ENCODE peak calls at places on chromosomes 11 and 22, in eight cellular contexts. One of them, this sample, is unnamed. For H3K27me3, the result is how much of the 10 kb centered on the place peaks cover.

GRCh38 chr11:9906043-9906791 is 242.3 kb downstream of the SWAP70 start:
- DNase-seq in uterus: no peak
- DNase-seq in heart left ventricle: no peak
- DNase-seq in spleen: no peak
- DNase-seq in IMR-90: peak
- DNase-seq in ovary: no peak
- DNase-seq in tibial nerve: no peak
- DNase-seq in right lobe of liver: no peak
- DNase-seq in this sample: no peak

GRCh38 chr22:21643533-21644357 is 1.6 kb downstream of the SDF2L1 start:
- DNase-seq in uterus: no peak
- DNase-seq in ovary: no peak
- DNase-seq in spleen: no peak
- DNase-seq in right lobe of liver: no peak
- DNase-seq in IMR-90: no peak
- DNase-seq in tibial nerve: no peak
- DNase-seq in heart left ventricle: no peak
- DNase-seq in this sample: no peak

GRCh38 chr11:47716692-47717091 is 1.5 kb upstream of the AGBL2 start:
- DNase-seq in uterus: no peak
- DNase-seq in spleen: no peak
- DNase-seq in heart left ventricle: no peak
- DNase-seq in IMR-90: no peak
- DNase-seq in ovary: no peak
- DNase-seq in right lobe of liver: no peak
- DNase-seq in tibial nerve: no peak
- DNase-seq in this sample: no peak

GRCh38 chr11:126507646-126508045 is 152.2 kb downstream of the ST3GAL4 start:
- DNase-seq in spleen: no peak
- DNase-seq in heart left ventricle: no peak
- DNase-seq in uterus: no peak
- DNase-seq in right lobe of liver: no peak
- DNase-seq in tibial nerve: no peak
- DNase-seq in IMR-90: no peak
- DNase-seq in ovary: no peak
- DNase-seq in this sample: no peak

GRCh38 chr11:82536706-82537105 is 197.0 kb downstream of the FAM181B start:
- DNase-seq in tibial nerve: no peak
- DNase-seq in ovary: no peak
- DNase-seq in heart left ventricle: no peak
- DNase-seq in spleen: no peak
- DNase-seq in right lobe of liver: no peak
- DNase-seq in uterus: no peak
- DNase-seq in IMR-90: no peak
- DNase-seq in this sample: no peak

GRCh38 chr11:75492181-75492820 is 33.4 kb downstream of the GDPD5 start:
- DNase-seq in uterus: no peak
- DNase-seq in heart left ventricle: no peak
- DNase-seq in ovary: no peak
- DNase-seq in right lobe of liver: no peak
- DNase-seq in tibial nerve: no peak
- DNase-seq in spleen: peak
- DNase-seq in IMR-90: peak
- DNase-seq in this sample: peak

GRCh38 chr22:26979294-26979693 is 321.9 kb downstream of the MIAT start:
- DNase-seq in spleen: no peak
- DNase-seq in IMR-90: no peak
- DNase-seq in tibial nerve: no peak
- DNase-seq in right lobe of liver: no peak
- DNase-seq in heart left ventricle: no peak
- DNase-seq in uterus: no peak
- DNase-seq in ovary: no peak
- DNase-seq in this sample: no peak

GRCh38 chr22:11253000-11253511 is 4274.9 kb upstream of the OR11H1 start:
- DNase-seq in tibial nerve: no peak
- DNase-seq in uterus: no peak
- DNase-seq in heart left ventricle: peak
- DNase-seq in IMR-90: no peak
- DNase-seq in right lobe of liver: peak
- DNase-seq in ovary: peak
- DNase-seq in spleen: peak
- DNase-seq in this sample: peak

GRCh38 chr11:14273885-14274284 is 85.1 kb downstream of the RRAS2 start:
- DNase-seq in ovary: no peak
- DNase-seq in uterus: no peak
- DNase-seq in spleen: no peak
- DNase-seq in tibial nerve: no peak
- DNase-seq in right lobe of liver: no peak
- DNase-seq in IMR-90: peak
- DNase-seq in heart left ventricle: no peak
- DNase-seq in this sample: no peak

GRCh38 chr11:124069429-124070401 is 28.6 kb upstream of the OR10G7 start:
- DNase-seq in right lobe of liver: peak
- DNase-seq in heart left ventricle: no peak
- DNase-seq in tibial nerve: no peak
- DNase-seq in spleen: peak
- DNase-seq in uterus: no peak
- DNase-seq in ovary: no peak
- DNase-seq in IMR-90: peak
- DNase-seq in this sample: peak

GRCh38 chr11:62337682-62338181 is 484 bp downstream of the ASRGL1 start:
- DNase-seq in heart left ventricle: no peak
- DNase-seq in tibial nerve: no peak
- DNase-seq in ovary: no peak
- DNase-seq in IMR-90: no peak
- DNase-seq in right lobe of liver: peak
- DNase-seq in uterus: no peak
- DNase-seq in spleen: peak
- DNase-seq in this sample: no peak

GRCh38 chr11:34184505-34185015 is 79.1 kb downstream of the NAT10 start:
- DNase-seq in spleen: no peak
- DNase-seq in uterus: no peak
- DNase-seq in right lobe of liver: no peak
- DNase-seq in heart left ventricle: no peak
- DNase-seq in ovary: no peak
- DNase-seq in tibial nerve: no peak
- DNase-seq in IMR-90: no peak
- DNase-seq in this sample: no peak

GRCh38 chr11:75031771-75032549 is 43.2 kb downstream of the NEU3 start:
- DNase-seq in uterus: peak
- DNase-seq in spleen: peak
- DNase-seq in IMR-90: peak
- DNase-seq in heart left ventricle: peak
- DNase-seq in ovary: peak
- DNase-seq in right lobe of liver: peak
- DNase-seq in tibial nerve: peak
- DNase-seq in this sample: peak

GRCh38 chr11:113241190-113242051 is 73.0 kb upstream of the TTC12 start:
- DNase-seq in IMR-90: peak
- DNase-seq in spleen: no peak
- DNase-seq in ovary: no peak
- DNase-seq in heart left ventricle: no peak
- DNase-seq in uterus: no peak
- DNase-seq in right lobe of liver: no peak
- DNase-seq in tibial nerve: no peak
- DNase-seq in this sample: no peak

GRCh38 chr11:126405374-126405773 is 49.9 kb downstream of the ST3GAL4 start:
- DNase-seq in ovary: no peak
- DNase-seq in right lobe of liver: no peak
- DNase-seq in IMR-90: no peak
- DNase-seq in uterus: no peak
- DNase-seq in spleen: peak
- DNase-seq in heart left ventricle: no peak
- DNase-seq in tibial nerve: no peak
- DNase-seq in this sample: no peak

DNA sequence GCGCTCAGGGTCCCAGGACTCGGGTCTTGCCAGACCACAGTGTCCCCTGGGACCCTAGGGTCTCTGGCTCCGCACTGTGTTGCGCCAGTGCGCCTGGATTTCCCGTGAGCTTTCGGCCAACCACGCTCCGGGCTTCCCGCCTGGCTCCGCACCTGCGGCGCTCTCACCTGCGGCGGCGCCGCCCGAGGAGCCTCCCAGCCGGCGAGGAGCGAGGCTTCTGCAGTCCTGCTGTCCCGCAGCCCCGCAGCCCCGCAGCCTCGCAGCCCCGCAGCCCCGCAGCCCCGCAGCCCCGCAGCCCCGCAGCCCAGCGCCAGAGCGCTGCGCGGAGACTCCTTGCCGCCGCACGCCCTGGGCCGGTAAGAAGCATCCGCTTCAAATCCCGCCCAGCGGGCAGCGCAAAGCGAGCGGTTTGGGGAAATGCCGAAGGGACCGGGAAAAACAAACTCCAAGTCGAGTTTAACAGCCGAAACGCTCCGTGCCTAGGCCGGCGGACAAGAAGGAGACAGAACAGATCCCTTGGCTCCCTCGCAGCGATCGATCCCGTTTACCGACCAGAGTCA is 936 bp downstream of the ALX4 start:
- DNase-seq in tibial nerve: no peak
- DNase-seq in IMR-90: no peak
- DNase-seq in right lobe of liver: no peak
- DNase-seq in heart left ventricle: no peak
- DNase-seq in ovary: no peak
- DNase-seq in uterus: no peak
- DNase-seq in spleen: no peak
- DNase-seq in this sample: no peak
- H3K27me3 ChIP-seq in tibial nerve: half or more
- H3K27me3 ChIP-seq in IMR-90: half or more
- H3K27me3 ChIP-seq in right lobe of liver: under half
- H3K27me3 ChIP-seq in heart left ventricle: half or more
- H3K27me3 ChIP-seq in ovary: under half
- H3K27me3 ChIP-seq in uterus: under half
- H3K27me3 ChIP-seq in spleen: half or more
- H3K27me3 ChIP-seq in this sample: half or more

DNA sequence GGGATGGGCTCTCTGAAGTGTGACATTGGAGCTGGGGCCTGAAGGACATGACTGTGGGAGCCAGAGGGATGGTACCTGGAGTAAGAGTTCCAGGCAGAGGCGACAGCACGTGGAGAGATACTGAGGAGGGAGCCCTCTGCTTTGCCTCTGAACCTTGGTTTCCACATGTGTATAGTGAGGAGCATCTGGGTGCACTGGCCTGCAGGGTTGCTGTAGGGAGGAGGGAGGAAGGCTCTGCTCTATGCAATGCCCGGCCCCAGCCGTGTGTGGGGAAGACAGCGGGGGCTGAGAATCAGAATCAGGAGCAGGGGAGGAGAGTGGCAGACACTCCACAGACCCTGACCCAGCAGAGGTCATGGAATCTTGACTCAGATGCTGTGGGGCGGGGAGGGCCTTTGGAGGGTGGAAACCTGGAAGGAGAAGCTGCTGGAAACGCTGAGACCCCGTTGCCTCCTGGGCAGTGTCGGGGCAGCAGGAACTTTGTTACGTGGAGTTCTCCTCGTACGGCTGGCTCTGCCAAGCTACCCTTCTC is 4.0 kb downstream of the SCYL1 start:
- DNase-seq in IMR-90: no peak
- DNase-seq in heart left ventricle: no peak
- DNase-seq in spleen: no peak
- DNase-seq in uterus: no peak
- DNase-seq in ovary: peak
- DNase-seq in tibial nerve: no peak
- DNase-seq in right lobe of liver: no peak
- DNase-seq in this sample: no peak
- TF ChIP-seq POLR2A in IMR-90: no peak
- TF ChIP-seq POLR2A in heart left ventricle: no peak
- TF ChIP-seq POLR2A in spleen: no peak
- TF ChIP-seq POLR2A in uterus: no peak
- TF ChIP-seq POLR2A in ovary: no peak
- TF ChIP-seq POLR2A in tibial nerve: no peak
- TF ChIP-seq POLR2A in right lobe of liver: no peak
- TF ChIP-seq POLR2A in this sample: no peak

GRCh38 chr22:28882878-28883656 is at the start of gene ZNRF3:
- DNase-seq in right lobe of liver: peak
- DNase-seq in ovary: peak
- DNase-seq in spleen: peak
- DNase-seq in heart left ventricle: peak
- DNase-seq in IMR-90: peak
- DNase-seq in tibial nerve: peak
- DNase-seq in uterus: peak
- DNase-seq in this sample: peak
- TF ChIP-seq CTCF in right lobe of liver: no peak
- TF ChIP-seq CTCF in ovary: no peak
- TF ChIP-seq CTCF in spleen: no peak
- TF ChIP-seq CTCF in heart left ventricle: no peak
- TF ChIP-seq CTCF in IMR-90: no peak
- TF ChIP-seq CTCF in tibial nerve: no peak
- TF ChIP-seq CTCF in uterus: peak
- TF ChIP-seq CTCF in this sample: no peak

DNA sequence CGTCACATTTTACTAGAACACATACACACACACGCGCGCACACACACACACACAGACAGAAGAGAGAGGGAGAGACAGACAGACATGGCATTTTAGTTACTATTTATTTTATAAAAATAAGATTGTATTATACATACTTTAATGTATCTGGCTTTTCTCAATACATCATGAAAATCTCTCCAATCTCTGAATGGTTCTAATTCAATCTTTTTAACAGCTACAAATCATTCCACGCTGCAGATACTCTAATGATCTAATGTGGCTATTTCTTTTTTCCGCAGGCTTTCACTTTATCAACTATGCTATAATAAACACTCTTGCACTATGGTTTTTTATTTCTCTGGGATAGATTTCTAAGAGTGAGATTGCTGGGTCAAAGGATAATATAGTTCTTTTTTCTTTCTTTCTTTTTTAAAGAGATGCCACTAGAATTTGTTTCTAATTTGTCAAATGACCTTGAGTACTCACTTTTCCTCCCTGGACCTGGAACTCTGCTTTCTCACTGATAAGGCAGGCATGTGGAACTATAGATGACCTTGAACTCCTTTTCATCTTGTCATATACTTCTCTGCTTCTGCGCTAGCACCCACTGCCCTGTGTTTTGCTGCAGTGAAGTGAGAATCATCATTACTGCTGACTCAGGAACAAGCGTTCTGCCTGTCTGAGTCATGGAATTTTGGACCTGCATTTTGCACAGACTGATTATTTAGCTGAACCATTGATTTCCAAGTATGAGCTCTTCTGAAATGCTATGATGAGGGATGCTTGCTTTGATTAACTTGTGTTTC is 4.9 kb upstream of the SLC6A5 start:
- DNase-seq in spleen: no peak
- DNase-seq in IMR-90: no peak
- DNase-seq in uterus: no peak
- DNase-seq in right lobe of liver: no peak
- DNase-seq in heart left ventricle: no peak
- DNase-seq in tibial nerve: no peak
- DNase-seq in ovary: no peak
- DNase-seq in this sample: no peak
- H3K27me3 ChIP-seq in spleen: half or more
- H3K27me3 ChIP-seq in IMR-90: under half
- H3K27me3 ChIP-seq in uterus: under half
- H3K27me3 ChIP-seq in right lobe of liver: under half
- H3K27me3 ChIP-seq in heart left ventricle: under half
- H3K27me3 ChIP-seq in tibial nerve: half or more
- H3K27me3 ChIP-seq in ovary: under half
- H3K27me3 ChIP-seq in this sample: under half

This sample was measured in Peyer's patch.